ENCODE peak calls at places on chromosomes 5 and 9, in ten cellular contexts. One of them, this sample, is unnamed.

GRCh38 chr9:136383436-136383835 is 10.0 kb upstream of the CARD9 start:
- DNase-seq in A673: no peak
- DNase-seq in endothelial cell: no peak
- DNase-seq in pancreas: no peak
- DNase-seq in OCI-LY7: no peak
- DNase-seq in Panc1: no peak
- DNase-seq in bronchial epithelial cell: no peak
- DNase-seq in tibial artery: no peak
- DNase-seq in choroid plexus epithelial cell: no peak
- DNase-seq in WTC11: no peak
- DNase-seq in this sample: no peak

GRCh38 chr5:172641359-172642045 is 439 bp downstream of the NEURL1B start:
- DNase-seq in choroid plexus epithelial cell: no peak
- DNase-seq in tibial artery: no peak
- DNase-seq in endothelial cell: peak
- DNase-seq in OCI-LY7: peak
- DNase-seq in pancreas: peak
- DNase-seq in Panc1: no peak
- DNase-seq in bronchial epithelial cell: no peak
- DNase-seq in A673: peak
- DNase-seq in WTC11: peak
- DNase-seq in this sample: no peak

GRCh38 chr5:39218482-39219381 is 631 bp downstream of the FYB1 start:
- DNase-seq in bronchial epithelial cell: no peak
- DNase-seq in A673: no peak
- DNase-seq in Panc1: no peak
- DNase-seq in choroid plexus epithelial cell: no peak
- DNase-seq in OCI-LY7: no peak
- DNase-seq in pancreas: no peak
- DNase-seq in endothelial cell: no peak
- DNase-seq in WTC11: no peak
- DNase-seq in tibial artery: no peak
- DNase-seq in this sample: no peak

GRCh38 chr5:135243194-135244191 is 155.5 kb downstream of the MACROH2A1 start:
- DNase-seq in tibial artery: peak
- DNase-seq in bronchial epithelial cell: no peak
- DNase-seq in Panc1: no peak
- DNase-seq in pancreas: no peak
- DNase-seq in choroid plexus epithelial cell: no peak
- DNase-seq in endothelial cell: no peak
- DNase-seq in A673: no peak
- DNase-seq in OCI-LY7: no peak
- DNase-seq in WTC11: no peak
- DNase-seq in this sample: peak

GRCh38 chr5:172699423-172699822 is 58.4 kb downstream of the NEURL1B start:
- DNase-seq in tibial artery: no peak
- DNase-seq in pancreas: no peak
- DNase-seq in endothelial cell: no peak
- DNase-seq in bronchial epithelial cell: no peak
- DNase-seq in A673: no peak
- DNase-seq in OCI-LY7: no peak
- DNase-seq in Panc1: no peak
- DNase-seq in WTC11: no peak
- DNase-seq in choroid plexus epithelial cell: no peak
- DNase-seq in this sample: no peak

GRCh38 chr5:9545959-9546851 is at the start of gene SEMA5A:
- DNase-seq in pancreas: peak
- DNase-seq in bronchial epithelial cell: peak
- DNase-seq in WTC11: peak
- DNase-seq in Panc1: no peak
- DNase-seq in tibial artery: peak
- DNase-seq in OCI-LY7: no peak
- DNase-seq in A673: peak
- DNase-seq in choroid plexus epithelial cell: peak
- DNase-seq in endothelial cell: peak
- DNase-seq in this sample: no peak

GRCh38 chr9:85430659-85431370 is 310.9 kb downstream of the AGTPBP1 start:
- DNase-seq in pancreas: no peak
- DNase-seq in OCI-LY7: no peak
- DNase-seq in bronchial epithelial cell: no peak
- DNase-seq in A673: no peak
- DNase-seq in tibial artery: no peak
- DNase-seq in Panc1: no peak
- DNase-seq in WTC11: no peak
- DNase-seq in endothelial cell: no peak
- DNase-seq in choroid plexus epithelial cell: no peak
- DNase-seq in this sample: no peak

GRCh38 chr9:85536076-85536475 is 205.7 kb downstream of the AGTPBP1 start:
- DNase-seq in Panc1: no peak
- DNase-seq in WTC11: no peak
- DNase-seq in endothelial cell: no peak
- DNase-seq in bronchial epithelial cell: peak
- DNase-seq in OCI-LY7: no peak
- DNase-seq in tibial artery: peak
- DNase-seq in choroid plexus epithelial cell: peak
- DNase-seq in A673: peak
- DNase-seq in pancreas: no peak
- DNase-seq in this sample: no peak

GRCh38 chr5:37889612-37890317 is 49.9 kb upstream of the GDNF start:
- DNase-seq in WTC11: no peak
- DNase-seq in A673: peak
- DNase-seq in pancreas: no peak
- DNase-seq in bronchial epithelial cell: peak
- DNase-seq in Panc1: no peak
- DNase-seq in OCI-LY7: no peak
- DNase-seq in choroid plexus epithelial cell: peak
- DNase-seq in tibial artery: no peak
- DNase-seq in endothelial cell: no peak
- DNase-seq in this sample: no peak

GRCh38 chr5:137122558-137122957 is 376.6 kb downstream of the SPOCK1 start:
- DNase-seq in pancreas: no peak
- DNase-seq in tibial artery: no peak
- DNase-seq in Panc1: no peak
- DNase-seq in choroid plexus epithelial cell: no peak
- DNase-seq in WTC11: no peak
- DNase-seq in endothelial cell: no peak
- DNase-seq in OCI-LY7: no peak
- DNase-seq in bronchial epithelial cell: no peak
- DNase-seq in A673: no peak
- DNase-seq in this sample: no peak

GRCh38 chr5:145917288-145917687 is 19.1 kb upstream of the SH3RF2 start:
- DNase-seq in Panc1: no peak
- DNase-seq in OCI-LY7: no peak
- DNase-seq in tibial artery: no peak
- DNase-seq in WTC11: no peak
- DNase-seq in bronchial epithelial cell: peak
- DNase-seq in pancreas: no peak
- DNase-seq in choroid plexus epithelial cell: peak
- DNase-seq in endothelial cell: no peak
- DNase-seq in A673: no peak
- DNase-seq in this sample: no peak

GRCh38 chr5:54234304-54234938 is 76.0 kb downstream of the ARL15 start:
- DNase-seq in endothelial cell: no peak
- DNase-seq in bronchial epithelial cell: peak
- DNase-seq in WTC11: no peak
- DNase-seq in A673: peak
- DNase-seq in tibial artery: no peak
- DNase-seq in choroid plexus epithelial cell: peak
- DNase-seq in pancreas: no peak
- DNase-seq in Panc1: no peak
- DNase-seq in OCI-LY7: peak
- DNase-seq in this sample: no peak

GRCh38 chr9:84136119-84136868 is 155.7 kb downstream of the RMI1 start:
- DNase-seq in WTC11: no peak
- DNase-seq in choroid plexus epithelial cell: no peak
- DNase-seq in OCI-LY7: no peak
- DNase-seq in tibial artery: no peak
- DNase-seq in bronchial epithelial cell: peak
- DNase-seq in pancreas: no peak
- DNase-seq in endothelial cell: no peak
- DNase-seq in Panc1: no peak
- DNase-seq in A673: no peak
- DNase-seq in this sample: no peak

GRCh38 chr5:60010328-60010727 is 116.8 kb upstream of the PDE4D start:
- DNase-seq in tibial artery: no peak
- DNase-seq in A673: peak
- DNase-seq in WTC11: no peak
- DNase-seq in bronchial epithelial cell: no peak
- DNase-seq in pancreas: no peak
- DNase-seq in Panc1: no peak
- DNase-seq in OCI-LY7: peak
- DNase-seq in endothelial cell: no peak
- DNase-seq in choroid plexus epithelial cell: no peak
- DNase-seq in this sample: no peak
- TF ChIP-seq CTCF in tibial artery: no peak
- TF ChIP-seq CTCF in A673: peak
- TF ChIP-seq CTCF in WTC11: no peak
- TF ChIP-seq CTCF in bronchial epithelial cell: no peak
- TF ChIP-seq CTCF in pancreas: no peak
- TF ChIP-seq CTCF in Panc1: no peak
- TF ChIP-seq CTCF in OCI-LY7: peak
- TF ChIP-seq CTCF in endothelial cell: peak
- TF ChIP-seq CTCF in choroid plexus epithelial cell: peak
- TF ChIP-seq CTCF in this sample: peak

GRCh38 chr5:31236339-31236738 is 42.9 kb downstream of the CDH6 start:
- DNase-seq in endothelial cell: no peak
- DNase-seq in A673: no peak
- DNase-seq in bronchial epithelial cell: no peak
- DNase-seq in tibial artery: no peak
- DNase-seq in OCI-LY7: no peak
- DNase-seq in Panc1: no peak
- DNase-seq in WTC11: no peak
- DNase-seq in choroid plexus epithelial cell: no peak
- DNase-seq in pancreas: no peak
- DNase-seq in this sample: no peak

GRCh38 chr5:31235381-31235780 is 41.9 kb downstream of the CDH6 start:
- DNase-seq in bronchial epithelial cell: no peak
- DNase-seq in A673: peak
- DNase-seq in endothelial cell: no peak
- DNase-seq in WTC11: no peak
- DNase-seq in OCI-LY7: peak
- DNase-seq in tibial artery: no peak
- DNase-seq in Panc1: no peak
- DNase-seq in choroid plexus epithelial cell: peak
- DNase-seq in pancreas: no peak
- DNase-seq in this sample: no peak

GRCh38 chr5:31231171-31231570 is 37.7 kb downstream of the CDH6 start:
- DNase-seq in choroid plexus epithelial cell: no peak
- DNase-seq in WTC11: no peak
- DNase-seq in bronchial epithelial cell: no peak
- DNase-seq in pancreas: no peak
- DNase-seq in A673: no peak
- DNase-seq in Panc1: no peak
- DNase-seq in endothelial cell: no peak
- DNase-seq in tibial artery: no peak
- DNase-seq in OCI-LY7: no peak
- DNase-seq in this sample: no peak

GRCh38 chr5:31237159-31237558 is 43.7 kb downstream of the CDH6 start:
- DNase-seq in choroid plexus epithelial cell: peak
- DNase-seq in tibial artery: no peak
- DNase-seq in endothelial cell: no peak
- DNase-seq in Panc1: no peak
- DNase-seq in OCI-LY7: no peak
- DNase-seq in WTC11: no peak
- DNase-seq in A673: peak
- DNase-seq in pancreas: no peak
- DNase-seq in bronchial epithelial cell: peak
- DNase-seq in this sample: no peak

DNA sequence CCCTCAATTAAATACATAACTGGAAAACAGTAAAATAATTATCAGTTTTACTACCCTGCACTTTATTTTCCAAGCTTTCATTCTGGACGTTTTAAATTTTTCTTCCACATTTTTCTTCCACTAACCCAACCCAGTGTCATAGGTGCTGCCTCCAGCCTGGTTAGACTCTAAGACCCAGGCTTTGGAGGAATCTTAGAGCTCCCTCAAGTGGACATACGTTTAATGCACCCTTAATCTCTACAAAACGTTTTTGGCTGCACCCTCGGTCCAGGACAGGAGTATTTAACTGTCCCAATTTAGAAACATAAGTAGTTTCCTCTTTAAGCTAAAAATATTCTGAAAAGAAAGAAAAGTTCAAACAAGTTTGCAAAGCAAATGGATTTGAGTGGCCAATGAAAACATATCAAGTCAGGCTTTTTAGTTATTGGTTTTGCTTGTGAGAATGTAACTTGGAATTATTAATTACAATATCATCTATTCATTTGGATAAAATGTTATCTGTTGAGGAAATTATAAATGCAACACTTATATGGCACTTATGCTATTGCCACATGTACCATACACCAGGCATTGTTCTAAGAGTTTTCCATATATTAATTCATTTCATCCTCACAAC is 38.9 kb downstream of the CDH6 start:
- DNase-seq in endothelial cell: peak
- DNase-seq in bronchial epithelial cell: peak
- DNase-seq in pancreas: no peak
- DNase-seq in A673: peak
- DNase-seq in Panc1: peak
- DNase-seq in OCI-LY7: peak
- DNase-seq in WTC11: peak
- DNase-seq in choroid plexus epithelial cell: peak
- DNase-seq in tibial artery: no peak
- DNase-seq in this sample: peak
- TF ChIP-seq CTCF in endothelial cell: peak
- TF ChIP-seq CTCF in bronchial epithelial cell: peak
- TF ChIP-seq CTCF in pancreas: peak
- TF ChIP-seq CTCF in A673: peak
- TF ChIP-seq CTCF in Panc1: peak
- TF ChIP-seq CTCF in OCI-LY7: peak
- TF ChIP-seq CTCF in WTC11: peak
- TF ChIP-seq CTCF in choroid plexus epithelial cell: peak
- TF ChIP-seq CTCF in tibial artery: peak
- TF ChIP-seq CTCF in this sample: peak

DNA sequence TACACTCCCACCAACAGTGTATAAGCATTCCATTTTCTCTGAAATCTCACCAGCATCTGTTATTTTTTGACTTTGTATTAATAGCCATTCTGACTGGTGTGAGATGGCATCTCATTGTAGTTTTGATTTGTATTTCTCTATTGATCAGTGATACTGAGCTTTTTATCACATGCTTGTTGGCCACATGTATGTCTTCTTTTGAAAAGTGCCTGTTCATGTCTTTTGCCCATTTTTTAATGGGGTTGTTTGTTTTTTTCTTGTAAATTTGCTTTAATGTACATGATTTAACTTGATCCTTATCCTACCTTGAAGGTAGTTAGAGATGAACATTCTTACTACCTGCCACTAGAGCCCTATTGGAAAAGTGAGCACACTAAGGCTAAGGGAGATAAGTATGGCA is 151.2 kb upstream of the KIF2A start:
- DNase-seq in A673: no peak
- DNase-seq in endothelial cell: no peak
- DNase-seq in pancreas: no peak
- DNase-seq in tibial artery: no peak
- DNase-seq in OCI-LY7: no peak
- DNase-seq in choroid plexus epithelial cell: no peak
- DNase-seq in bronchial epithelial cell: no peak
- DNase-seq in Panc1: no peak
- DNase-seq in WTC11: no peak
- DNase-seq in this sample: no peak
- TF ChIP-seq CTCF in A673: no peak
- TF ChIP-seq CTCF in endothelial cell: no peak
- TF ChIP-seq CTCF in pancreas: no peak
- TF ChIP-seq CTCF in tibial artery: no peak
- TF ChIP-seq CTCF in OCI-LY7: no peak
- TF ChIP-seq CTCF in choroid plexus epithelial cell: no peak
- TF ChIP-seq CTCF in bronchial epithelial cell: no peak
- TF ChIP-seq CTCF in Panc1: no peak
- TF ChIP-seq CTCF in WTC11: no peak
- TF ChIP-seq CTCF in this sample: no peak

GRCh38 chr9:5499889-5500398 is 10.4 kb upstream of the PDCD1LG2 start:
- DNase-seq in WTC11: no peak
- DNase-seq in bronchial epithelial cell: peak
- DNase-seq in endothelial cell: peak
- DNase-seq in Panc1: no peak
- DNase-seq in A673: peak
- DNase-seq in OCI-LY7: no peak
- DNase-seq in tibial artery: no peak
- DNase-seq in choroid plexus epithelial cell: peak
- DNase-seq in pancreas: no peak
- DNase-seq in this sample: no peak
- TF ChIP-seq CTCF in WTC11: no peak
- TF ChIP-seq CTCF in bronchial epithelial cell: no peak
- TF ChIP-seq CTCF in endothelial cell: no peak
- TF ChIP-seq CTCF in Panc1: no peak
- TF ChIP-seq CTCF in A673: no peak
- TF ChIP-seq CTCF in OCI-LY7: no peak
- TF ChIP-seq CTCF in tibial artery: no peak
- TF ChIP-seq CTCF in choroid plexus epithelial cell: no peak
- TF ChIP-seq CTCF in pancreas: no peak
- TF ChIP-seq CTCF in this sample: no peak